ENCODE peak calls at places on chromosomes 12 and 14, in ten cellular contexts. D is thyroid gland; B is GM23248; R is A549; E is BE2C; Y is fibroblast of lung; N is IMR-90; K is aorta; X is heart left ventricle; W is effector memory CD4-positive, alpha-beta T cell. V is an unnamed sample.

GRCh38 chr14:36655571-36655962 is 6.1 kb upstream of the PAX9 start:
- DNase-seq in D (no peak), B (no peak), R (no peak), E (no peak), Y (no peak), N (no peak), K (no peak), X (no peak), W (no peak), V (no peak)

GRCh38 chr14:63853831-63854293 is 1.1 kb downstream of the SYNE2 start:
- DNase-seq in D (peak), B (peak), R (peak), E (peak), Y (peak), N (peak), K (peak), X (peak), W (peak), V (peak)

GRCh38 chr14:45199246-45199645 is 53.8 kb downstream of the MIS18BP1 start:
- DNase-seq in D (no peak), B (peak), R (no peak), E (no peak), Y (peak), N (peak), K (no peak), X (no peak), W (no peak), V (peak)

GRCh38 chr12:92574046-92574783 is 128.6 kb upstream of the PLEKHG7 start:
- DNase-seq in D (no peak), B (peak), R (no peak), E (peak), Y (no peak), N (peak), K (no peak), X (no peak), W (no peak), V (peak)

GRCh38 chr12:32254260-32254659 is 145.1 kb upstream of the FGD4 start:
- DNase-seq in D (no peak), B (no peak), R (no peak), E (no peak), Y (no peak), N (no peak), K (no peak), X (no peak), W (no peak), V (no peak)

GRCh38 chr12:6962285-6963015 is 8.0 kb downstream of the PHB2 start:
- DNase-seq in D (peak), B (no peak), R (no peak), E (no peak), Y (no peak), N (no peak), K (peak), X (no peak), W (no peak), V (no peak)

GRCh38 chr12:66668311-66668710 is 10.6 kb downstream of the GRIP1 start:
- DNase-seq in D (no peak), B (no peak), R (no peak), E (no peak), Y (no peak), N (no peak), K (no peak), X (no peak), W (no peak), V (no peak)

GRCh38 chr12:32457251-32458025 is 58.1 kb downstream of the FGD4 start:
- DNase-seq in D (no peak), B (peak), R (no peak), E (no peak), Y (peak), N (peak), K (no peak), X (no peak), W (no peak), V (peak)

GRCh38 chr14:76647699-76648298 is 113.5 kb upstream of the VASH1 start:
- DNase-seq in D (peak), B (peak), R (peak), E (peak), Y (peak), N (peak), K (no peak), X (no peak), W (no peak), V (peak)

GRCh38 chr14:87940382-87940781 is 52.6 kb downstream of the GALC start:
- DNase-seq in D (no peak), B (no peak), R (no peak), E (no peak), Y (no peak), N (no peak), K (no peak), X (no peak), W (no peak), V (no peak)

GRCh38 chr12:76391461-76391860 is 43.2 kb upstream of the BBS10 start:
- DNase-seq in D (no peak), B (no peak), R (no peak), E (no peak), Y (no peak), N (no peak), K (no peak), X (no peak), W (no peak), V (no peak)

GRCh38 chr14:23544511-23545447 is 6.8 kb downstream of the ZFHX2 start:
- DNase-seq in D (no peak), B (peak), R (no peak), E (peak), Y (no peak), N (no peak), K (peak), X (peak), W (no peak), V (no peak)

GRCh38 chr12:113092478-113093408 is 36.2 kb downstream of the DTX1 start:
- DNase-seq in D (peak), B (peak), R (peak), E (no peak), Y (no peak), N (no peak), K (no peak), X (peak), W (no peak), V (no peak)

GRCh38 chr12:23816394-23816851 is 133.0 kb downstream of the SOX5 start:
- DNase-seq in D (no peak), B (no peak), R (no peak), E (no peak), Y (no peak), N (no peak), K (no peak), X (no peak), W (no peak), V (no peak)

GRCh38 chr12:97267166-97267565 is 195.4 kb upstream of the RMST start:
- DNase-seq in D (no peak), B (no peak), R (no peak), E (no peak), Y (no peak), N (no peak), K (no peak), X (no peak), W (no peak), V (no peak)
- H3K4me3 ChIP-seq in D (no peak), B (no peak), R (no peak), E (no peak), Y (no peak), N (no peak), K (no peak), X (no peak), W (no peak), V (no peak)

GRCh38 chr12:21848192-21848591 is 73.7 kb upstream of the KCNJ8 start:
- DNase-seq in D (no peak), B (no peak), R (no peak), E (no peak), Y (no peak), N (no peak), K (no peak), X (no peak), W (no peak), V (no peak)

GRCh38 chr12:21849878-21850277 is 75.4 kb upstream of the KCNJ8 start:
- DNase-seq in D (peak), B (no peak), R (no peak), E (no peak), Y (no peak), N (no peak), K (no peak), X (peak), W (no peak), V (no peak)

GRCh38 chr12:21850419-21850818 is 75.9 kb upstream of the KCNJ8 start:
- DNase-seq in D (no peak), B (no peak), R (no peak), E (no peak), Y (no peak), N (no peak), K (no peak), X (no peak), W (no peak), V (no peak)

GRCh38 chr12:21852251-21852650 is 77.7 kb upstream of the KCNJ8 start:
- DNase-seq in D (no peak), B (peak), R (no peak), E (no peak), Y (peak), N (peak), K (no peak), X (no peak), W (no peak), V (peak)

GRCh38 chr12:21851151-21851550 is 76.6 kb upstream of the KCNJ8 start:
- DNase-seq in D (no peak), B (peak), R (no peak), E (no peak), Y (no peak), N (no peak), K (no peak), X (no peak), W (no peak), V (no peak)
- H3K4me3 ChIP-seq in D (no peak), B (peak), R (no peak), E (no peak), Y (no peak), N (no peak), K (no peak), X (no peak), W (no peak), V (no peak)

GRCh38 chr14:50085570-50086315 is 30.6 kb downstream of the VCPKMT start:
- DNase-seq in D (no peak), B (peak), R (no peak), E (no peak), Y (no peak), N (peak), K (no peak), X (no peak), W (no peak), V (peak)
- H3K4me3 ChIP-seq in D (no peak), B (no peak), R (no peak), E (no peak), Y (no peak), N (no peak), K (no peak), X (no peak), W (no peak), V (no peak)

DNA sequence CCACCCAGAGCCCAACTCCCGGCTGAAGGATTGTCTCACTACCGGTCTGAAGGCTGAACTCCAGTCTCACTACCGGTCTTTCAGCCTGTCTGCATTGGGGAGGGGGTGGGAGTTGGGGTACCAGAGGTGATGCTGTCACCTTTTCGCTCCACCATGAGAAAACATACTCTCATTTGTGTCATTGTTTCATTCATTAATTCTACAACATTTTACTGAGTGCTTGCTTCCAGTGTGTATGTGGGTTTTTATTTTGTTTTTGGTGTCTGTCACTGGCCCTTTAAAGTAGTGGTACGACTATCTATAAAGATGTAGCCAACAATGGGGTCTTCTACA is 524 bp upstream of the CDK4 start:
- DNase-seq in D (no peak), B (no peak), R (no peak), E (no peak), Y (no peak), N (no peak), K (no peak), X (no peak), W (no peak), V (no peak)
- H3K4me3 ChIP-seq in D (no peak), B (peak), R (peak), E (peak), Y (peak), N (peak), K (no peak), X (peak), W (peak), V (peak)

GRCh38 chr12:53051058-53051880 is 1.4 kb downstream of the TNS2 start:
- DNase-seq in D (peak), B (peak), R (no peak), E (no peak), Y (peak), N (peak), K (peak), X (peak), W (no peak), V (no peak)

GRCh38 chr12:53054112-53054878 is 4.4 kb downstream of the TNS2 start:
- DNase-seq in D (peak), B (peak), R (peak), E (peak), Y (peak), N (peak), K (peak), X (peak), W (peak), V (peak)

GRCh38 chr12:53053223-53054111 is 3.6 kb downstream of the TNS2 start:
- DNase-seq in D (peak), B (peak), R (no peak), E (no peak), Y (no peak), N (no peak), K (peak), X (peak), W (peak), V (no peak)

GRCh38 chr12:53051881-53052412 is 2.1 kb downstream of the TNS2 start:
- DNase-seq in D (no peak), B (no peak), R (no peak), E (no peak), Y (no peak), N (no peak), K (peak), X (peak), W (no peak), V (no peak)

GRCh38 chr12:53052419-53053222 is 2.8 kb downstream of the TNS2 start:
- DNase-seq in D (peak), B (peak), R (no peak), E (no peak), Y (peak), N (peak), K (peak), X (peak), W (no peak), V (peak)
- H3K4me3 ChIP-seq in D (no peak), B (peak), R (peak), E (no peak), Y (peak), N (no peak), K (no peak), X (peak), W (no peak), V (no peak)

GRCh38 chr12:4120316-4120920 is 153.1 kb upstream of the CCND2 start:
- DNase-seq in D (no peak), B (no peak), R (no peak), E (no peak), Y (no peak), N (no peak), K (no peak), X (no peak), W (no peak), V (no peak)
- H3K4me3 ChIP-seq in D (no peak), B (no peak), R (no peak), E (no peak), Y (no peak), N (no peak), K (no peak), X (no peak), W (no peak), V (no peak)

GRCh38 chr12:42097971-42098370 is 46.7 kb downstream of the GXYLT1 start:
- DNase-seq in D (no peak), B (no peak), R (no peak), E (no peak), Y (no peak), N (no peak), K (no peak), X (no peak), W (no peak), V (no peak)
- H3K4me3 ChIP-seq in D (no peak), B (no peak), R (no peak), E (no peak), Y (no peak), N (no peak), K (peak), X (peak), W (peak), V (no peak)

GRCh38 chr14:30214014-30214413 is 286.4 kb upstream of the PRKD1 start:
- DNase-seq in D (no peak), B (peak), R (no peak), E (no peak), Y (no peak), N (peak), K (no peak), X (no peak), W (no peak), V (peak)
- H3K4me3 ChIP-seq in D (no peak), B (peak), R (no peak), E (no peak), Y (no peak), N (no peak), K (no peak), X (no peak), W (no peak), V (no peak)

DNA sequence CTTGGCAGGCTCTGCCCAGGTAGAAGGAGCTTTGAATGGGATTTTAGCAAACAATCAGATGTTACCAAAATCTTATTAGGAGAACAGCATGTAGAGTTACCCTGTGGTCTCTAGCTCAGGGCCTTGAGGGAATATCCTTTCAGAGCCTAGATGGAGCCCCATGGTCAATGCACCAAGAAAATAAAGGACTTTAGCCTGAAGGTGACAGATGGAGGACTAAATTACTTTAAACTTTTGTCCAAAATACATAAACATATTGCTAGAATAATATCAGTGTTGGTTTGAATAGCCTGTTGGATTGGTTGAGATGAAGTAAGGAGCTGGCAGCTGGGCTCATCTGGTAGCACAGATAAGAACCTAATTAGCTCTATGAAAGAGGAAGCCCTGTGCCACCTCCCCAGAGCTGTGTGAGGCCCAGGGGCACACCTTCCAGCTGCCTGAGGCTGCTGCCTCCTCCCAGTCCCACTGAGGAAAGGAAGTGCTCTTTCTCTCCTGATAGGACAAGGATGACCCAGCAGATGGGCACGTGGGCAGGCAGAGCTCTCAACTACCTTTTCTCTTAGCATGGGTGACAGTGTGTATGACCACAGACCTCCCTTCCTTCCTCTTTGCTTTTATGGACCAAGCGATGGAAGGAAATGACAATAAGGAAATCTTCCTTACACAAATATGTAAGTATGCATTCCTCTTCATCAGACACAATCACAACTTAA is 127.4 kb upstream of the AMIGO2 start:
- DNase-seq in D (no peak), B (no peak), R (no peak), E (no peak), Y (no peak), N (no peak), K (no peak), X (no peak), W (peak), V (no peak)
- H3K4me3 ChIP-seq in D (no peak), B (no peak), R (no peak), E (no peak), Y (no peak), N (no peak), K (no peak), X (no peak), W (peak), V (no peak)

GRCh38 chr12:52185400-52185967 is 6.3 kb downstream of the KRT80 start:
- DNase-seq in D (no peak), B (no peak), R (no peak), E (no peak), Y (no peak), N (no peak), K (no peak), X (no peak), W (no peak), V (no peak)
- H3K4me3 ChIP-seq in D (no peak), B (no peak), R (no peak), E (no peak), Y (no peak), N (no peak), K (no peak), X (no peak), W (no peak), V (no peak)

V was measured in astrocyte of the spinal cord.